ENCODE peak calls at places on chromosomes 2 and 18, in seven cellular contexts. T is MM.1S, Z is DND-41, L is heart left ventricle, V is esophagus muscularis mucosa, M is fibroblast of lung, D is mesenchymal stem cell. I is an unnamed sample. For H3K9me3, the result is how much of the 10 kb centered on the place peaks cover.

GRCh38 chr2:234292955-234293228 is 204.0 kb downstream of the ARL4C start:
- DNase-seq in T (no peak), Z (no peak), L (no peak), V (no peak), M (no peak), D (no peak), I (no peak)

GRCh38 chr18:31680836-31681568 is 3.4 kb downstream of the B4GALT6 start:
- DNase-seq in T (peak), Z (peak), L (no peak), V (no peak), M (no peak), D (no peak), I (no peak)

GRCh38 chr2:20745924-20746555 is 76.9 kb downstream of the LDAH start:
- DNase-seq in T (no peak), Z (no peak), L (no peak), V (no peak), M (peak), D (no peak), I (no peak)

GRCh38 chr2:122179492-122180070 is 424.1 kb downstream of the TSN start:
- DNase-seq in T (no peak), Z (no peak), L (no peak), V (no peak), M (no peak), D (no peak), I (no peak)

GRCh38 chr2:131674174-131674507 is 146.5 kb downstream of the CCDC74A start:
- DNase-seq in T (no peak), Z (no peak), L (no peak), V (no peak), M (no peak), D (no peak), I (no peak)

GRCh38 chr2:161004379-161004778 is 155.8 kb upstream of the TANK start:
- DNase-seq in T (peak), Z (no peak), L (no peak), V (no peak), M (peak), D (no peak), I (no peak)

GRCh38 chr18:27717250-27717649 is 459.7 kb downstream of the CDH2 start:
- DNase-seq in T (no peak), Z (no peak), L (no peak), V (no peak), M (no peak), D (no peak), I (no peak)

GRCh38 chr2:204012081-204012653 is 75.6 kb downstream of the ICOS start:
- DNase-seq in T (no peak), Z (no peak), L (no peak), V (peak), M (no peak), D (no peak), I (no peak)

GRCh38 chr2:164430166-164430783 is 191.0 kb downstream of the GRB14 start:
- DNase-seq in T (peak), Z (peak), L (no peak), V (no peak), M (peak), D (peak), I (no peak)

GRCh38 chr18:35247412-35248249 is 6.8 kb downstream of the ZNF397 start:
- DNase-seq in T (no peak), Z (no peak), L (no peak), V (no peak), M (no peak), D (no peak), I (no peak)
- H3K9me3 ChIP-seq in T (under half), Z (under half), L (under half), V (under half), M (under half), D (half or more), I (under half)

GRCh38 chr2:232530626-232531260 is 4.8 kb downstream of the CHRND start:
- DNase-seq in T (no peak), Z (no peak), L (no peak), V (no peak), M (no peak), D (no peak), I (no peak)

GRCh38 chr2:232528746-232529445 is 2.9 kb downstream of the CHRND start:
- DNase-seq in T (no peak), Z (peak), L (no peak), V (no peak), M (no peak), D (no peak), I (no peak)

GRCh38 chr2:232532406-232532805 is 6.4 kb downstream of the CHRND start:
- DNase-seq in T (no peak), Z (no peak), L (no peak), V (no peak), M (no peak), D (no peak), I (no peak)

GRCh38 chr2:232527905-232528470 is 2.0 kb downstream of the CHRND start:
- DNase-seq in T (no peak), Z (no peak), L (no peak), V (no peak), M (no peak), D (no peak), I (no peak)

DNA sequence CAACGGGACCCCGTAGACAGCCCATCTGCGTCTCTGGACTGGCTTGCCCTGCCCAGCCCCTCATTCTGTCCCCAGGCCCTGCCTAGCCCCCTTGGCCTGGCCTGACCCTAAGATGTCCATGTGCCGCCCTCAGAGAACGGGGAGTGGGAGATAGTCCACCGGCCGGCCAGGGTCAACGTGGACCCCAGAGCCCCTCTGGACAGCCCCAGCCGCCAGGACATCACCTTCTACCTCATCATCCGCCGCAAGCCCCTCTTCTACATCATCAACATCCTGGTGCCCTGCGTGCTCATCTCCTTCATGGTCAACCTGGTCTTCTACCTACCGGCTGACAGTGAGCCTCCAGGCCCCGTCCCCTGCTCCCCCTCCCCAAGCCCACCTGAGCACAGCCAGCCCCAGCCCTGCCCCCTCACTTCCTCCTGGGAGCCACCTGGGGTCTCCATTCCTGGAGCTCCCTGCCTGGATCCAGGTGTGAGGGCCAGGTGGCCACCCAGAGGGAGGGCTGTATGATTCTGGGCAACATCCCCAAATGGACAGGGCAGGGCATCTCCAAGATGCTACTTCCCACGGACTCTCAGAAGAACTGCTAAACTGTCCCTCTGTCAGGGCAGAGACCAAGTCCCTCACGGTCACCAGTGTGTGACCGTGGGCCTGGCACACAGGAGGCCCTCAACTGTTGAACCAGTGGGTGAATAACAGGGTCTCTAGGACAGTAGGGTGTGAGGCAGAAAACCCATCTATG is 4.0 kb downstream of the CHRND start:
- DNase-seq in T (no peak), Z (no peak), L (no peak), V (no peak), M (no peak), D (no peak), I (no peak)
- H3K4me3 ChIP-seq in T (no peak), Z (no peak), L (no peak), V (no peak), M (no peak), D (no peak), I (no peak)

GRCh38 chr2:81648370-81648769 is 1343.8 kb upstream of the LRRTM1 start:
- DNase-seq in T (no peak), Z (no peak), L (no peak), V (no peak), M (no peak), D (no peak), I (no peak)
- H3K9me3 ChIP-seq in T (under half), Z (under half), L (under half), V (under half), M (under half), D (under half), I (under half)

DNA sequence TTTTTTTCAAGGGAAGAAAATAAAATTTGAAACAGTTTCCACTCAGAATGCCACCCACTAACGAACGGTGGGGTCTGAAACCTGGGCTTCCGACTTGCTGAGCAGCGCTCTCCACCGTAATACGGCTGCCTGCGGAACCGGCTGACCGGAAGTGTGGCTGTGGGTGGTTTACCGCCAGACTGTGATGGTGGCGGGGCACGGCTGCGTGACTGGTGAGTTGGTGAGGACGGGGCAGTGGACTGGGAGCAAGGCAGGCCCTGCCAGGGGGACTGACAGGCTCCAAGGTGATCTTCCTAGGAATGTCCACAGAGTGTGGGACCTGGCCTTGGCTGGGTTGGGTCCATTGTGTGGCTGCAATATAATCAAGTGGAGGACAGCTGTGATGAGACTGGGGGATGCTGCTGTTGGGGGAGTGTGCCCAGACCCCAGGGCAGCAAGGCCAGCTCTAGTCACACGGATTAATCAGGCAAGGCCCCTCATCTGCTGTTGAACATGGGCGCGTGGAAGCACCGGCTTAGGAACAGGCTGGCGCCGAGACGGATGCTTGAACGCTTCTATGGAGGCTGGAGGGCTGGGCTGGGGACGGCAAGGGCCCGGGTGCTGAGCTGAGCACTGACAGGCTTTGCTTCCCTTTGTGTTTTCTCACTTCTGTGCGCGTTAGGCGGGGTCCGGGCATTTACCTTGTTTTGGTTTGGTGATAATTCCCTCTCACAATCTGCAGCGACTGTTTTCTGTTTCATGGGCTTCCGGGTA is 357.7 kb upstream of the SPRED2 start:
- DNase-seq in T (no peak), Z (no peak), L (no peak), V (peak), M (no peak), D (no peak), I (no peak)
- H3K4me3 ChIP-seq in T (no peak), Z (no peak), L (no peak), V (no peak), M (no peak), D (no peak), I (no peak)

I was measured in CD8-positive, alpha-beta memory T cell.